ENCODE peak calls at places on chromosomes 2 and 18, in nine cellular contexts. N, E, O, X, J, U, L, W and F are unnamed samples.

GRCh38 chr2:233830111-233830760 is 24.1 kb downstream of the HJURP start:
- DNase-seq in E (no peak), N (no peak), W (no peak), J (no peak), L (no peak), O (no peak), U (no peak), X (no peak), F (no peak)

GRCh38 chr18:23950644-23951043 is 63.9 kb upstream of the TTC39C start:
- DNase-seq in W (peak), E (no peak), J (no peak), X (no peak), U (no peak), L (no peak), N (no peak), O (peak), F (no peak)

GRCh38 chr2:74953796-74954499 is 4.5 kb upstream of the POLE4 start:
- DNase-seq in U (no peak), E (no peak), J (no peak), X (no peak), N (no peak), O (no peak), L (no peak), W (no peak), F (no peak)

GRCh38 chr2:129820908-129821307 is 158.6 kb upstream of the RAB6C start:
- DNase-seq in E (no peak), O (no peak), W (no peak), N (no peak), L (no peak), U (no peak), X (no peak), J (no peak), F (no peak)

GRCh38 chr2:4604767-4605166 is 901.4 kb downstream of the DCDC2C start:
- DNase-seq in O (peak), W (peak), L (no peak), U (peak), E (no peak), J (no peak), X (no peak), N (no peak), F (no peak)

GRCh38 chr2:144402282-144402681 is 117.6 kb downstream of the ZEB2 start:
- DNase-seq in L (peak), O (no peak), E (no peak), W (no peak), N (no peak), X (no peak), J (no peak), U (no peak), F (no peak)

GRCh38 chr2:16755377-16755776 is 89.7 kb upstream of the CYRIA start:
- DNase-seq in O (no peak), E (no peak), W (no peak), J (no peak), U (no peak), N (no peak), L (no peak), X (no peak), F (no peak)

GRCh38 chr18:22831441-22831904 is 101.7 kb upstream of the RBBP8 start:
- DNase-seq in E (peak), W (no peak), X (no peak), L (no peak), O (no peak), U (peak), N (peak), J (peak), F (peak)

GRCh38 chr18:72452328-72452727 is 91.8 kb downstream of the CBLN2 start:
- DNase-seq in J (no peak), L (no peak), N (no peak), E (no peak), X (no peak), U (no peak), W (no peak), O (no peak), F (no peak)

GRCh38 chr2:219292616-219293015 is 13.4 kb downstream of the DNAJB2 start:
- DNase-seq in L (no peak), O (no peak), J (no peak), U (no peak), W (no peak), E (no peak), N (no peak), X (no peak), F (no peak)

GRCh38 chr2:127044977-127045654 is 61.8 kb downstream of the BIN1 start:
- DNase-seq in W (no peak), N (peak), O (no peak), L (peak), U (no peak), J (no peak), E (no peak), X (no peak), F (no peak)

GRCh38 chr2:15869871-15870270 is 70.5 kb upstream of the MYCN start:
- DNase-seq in U (no peak), J (no peak), N (no peak), L (no peak), O (no peak), X (no peak), W (no peak), E (no peak), F (no peak)

GRCh38 chr2:69046221-69046662 is 33.3 kb downstream of the ANTXR1 start:
- DNase-seq in L (no peak), E (no peak), W (no peak), J (peak), X (no peak), U (no peak), N (peak), O (no peak), F (no peak)

GRCh38 chr2:44247924-44248323 is 27.4 kb upstream of the SLC3A1 start:
- DNase-seq in U (peak), W (peak), L (no peak), E (no peak), J (peak), N (no peak), X (no peak), O (peak), F (no peak)
- TF ChIP-seq EZH2phosphoT487 in U (no peak), W (no peak), L (no peak), E (no peak), J (no peak), N (no peak), X (no peak), O (no peak), F (no peak)

DNA sequence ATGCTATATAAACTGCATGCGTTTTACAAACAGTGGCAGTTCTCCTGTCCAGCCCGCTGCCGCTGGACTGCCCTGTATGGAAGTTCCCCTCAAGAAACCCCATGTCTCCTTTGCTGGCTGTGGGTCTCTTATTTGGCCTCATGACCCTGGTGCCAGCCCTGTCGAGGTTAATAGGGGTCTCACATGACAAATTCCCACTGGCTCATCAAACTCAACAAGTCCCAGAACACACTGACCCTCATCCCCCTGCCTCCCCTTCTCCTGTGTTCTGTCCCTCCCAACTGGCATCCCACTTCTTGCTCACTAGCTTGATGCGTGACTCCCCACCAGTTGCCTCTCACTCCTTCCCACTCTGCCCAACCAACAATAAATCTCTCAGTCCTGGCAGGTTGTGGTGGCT is 137.6 kb upstream of the HS6ST1 start:
- DNase-seq in J (no peak), L (no peak), N (no peak), W (no peak), X (no peak), E (no peak), O (no peak), U (no peak), F (no peak)
- TF ChIP-seq EZH2phosphoT487 in J (no peak), L (no peak), N (no peak), W (no peak), X (no peak), E (no peak), O (no peak), U (no peak), F (no peak)

GRCh38 chr2:170216415-170216814 is 38.5 kb downstream of the MYO3B start:
- DNase-seq in W (no peak), U (no peak), J (no peak), X (no peak), L (no peak), O (no peak), N (no peak), E (no peak), F (no peak)

GRCh38 chr2:170215019-170215418 is 37.1 kb downstream of the MYO3B start:
- DNase-seq in J (no peak), L (no peak), U (no peak), W (peak), O (no peak), E (no peak), X (no peak), N (no peak), F (no peak)

GRCh38 chr2:170218931-170219330 is 41.0 kb downstream of the MYO3B start:
- DNase-seq in J (no peak), X (no peak), O (peak), U (no peak), E (no peak), N (no peak), L (no peak), W (no peak), F (no peak)

GRCh38 chr2:170218456-170218855 is 40.5 kb downstream of the MYO3B start:
- DNase-seq in L (no peak), N (no peak), E (no peak), U (no peak), X (no peak), J (peak), O (no peak), W (no peak), F (no peak)

GRCh38 chr2:170217778-170218251 is 39.9 kb downstream of the MYO3B start:
- DNase-seq in W (no peak), X (no peak), O (no peak), J (no peak), U (no peak), E (no peak), L (no peak), N (peak), F (no peak)
- TF ChIP-seq EZH2phosphoT487 in W (no peak), X (no peak), O (no peak), J (no peak), U (no peak), E (no peak), L (no peak), N (no peak), F (no peak)

GRCh38 chr18:58124475-58124874 is 80.4 kb downstream of the NEDD4L start:
- DNase-seq in J (no peak), U (no peak), W (no peak), E (no peak), O (no peak), X (no peak), N (no peak), L (no peak), F (no peak)
- TF ChIP-seq EZH2phosphoT487 in J (no peak), U (no peak), W (no peak), E (no peak), O (no peak), X (no peak), N (no peak), L (no peak), F (no peak)

GRCh38 chr2:202817771-202818170 is 53.8 kb downstream of the ICA1L start:
- DNase-seq in L (no peak), X (no peak), E (no peak), O (no peak), N (no peak), J (peak), U (no peak), W (no peak), F (no peak)
- TF ChIP-seq EZH2phosphoT487 in L (no peak), X (no peak), E (no peak), O (no peak), N (no peak), J (no peak), U (no peak), W (no peak), F (no peak)

DNA sequence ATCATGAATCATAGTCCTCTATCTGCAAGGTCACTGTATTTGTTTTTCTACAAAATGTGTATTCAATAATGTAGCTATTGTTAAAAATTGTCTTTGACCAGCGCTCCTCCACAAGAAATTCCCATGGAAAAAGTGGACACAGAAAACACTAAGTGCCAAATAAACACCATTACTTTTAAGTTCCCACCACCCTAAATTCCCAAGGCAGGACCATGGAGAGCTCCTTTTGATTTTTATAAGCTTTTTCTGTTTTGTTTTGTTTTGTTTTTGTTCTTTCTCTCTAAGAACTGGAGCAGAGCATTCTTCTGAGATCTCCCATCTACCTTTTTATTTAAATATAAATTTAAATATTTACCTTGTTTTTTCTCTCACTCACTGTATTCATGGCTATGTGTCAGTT is 44.5 kb downstream of the LRATD1 start:
- DNase-seq in E (no peak), W (peak), L (no peak), X (peak), N (peak), J (peak), U (no peak), O (peak), F (no peak)
- TF ChIP-seq EZH2phosphoT487 in E (no peak), W (no peak), L (no peak), X (no peak), N (no peak), J (no peak), U (no peak), O (no peak), F (no peak)